ENCODE peak calls at places on chromosome 9, in five cellular contexts. L is left ventricle myocardium inferior; P is CD8-positive, alpha-beta T cell; H is sigmoid colon; G is CD4-positive, CD25-positive, alpha-beta regulatory T cell. O is an unnamed sample.

GRCh38 chr9:104863180-104863883 is 64.6 kb downstream of the ABCA1 start:
- DNase-seq in L (no peak), P (peak; percentile 9), H (no peak), G (peak; percentile 10), O (peak; percentile 85)

GRCh38 chr9:16368425-16369087 is 501.9 kb downstream of the BNC2 start:
- DNase-seq in L (no peak), P (no peak), H (no peak), G (no peak), O (no peak)

GRCh38 chr9:78014776-78015175 is 16.8 kb downstream of the GNAQ start:
- DNase-seq in L (no peak), P (no peak), H (no peak), G (no peak), O (peak; percentile 86)

GRCh38 chr9:127283917-127284316 is 19.3 kb downstream of the GARNL3 start:
- DNase-seq in L (no peak), P (peak; percentile 3), H (no peak), G (no peak), O (peak; percentile 29)

GRCh38 chr9:119003218-119003617 is 366.0 kb downstream of the BRINP1 start:
- DNase-seq in L (no peak), P (no peak), H (no peak), G (no peak), O (no peak)

GRCh38 chr9:12718482-12719026 is 25.4 kb downstream of the TYRP1 start:
- DNase-seq in L (no peak), P (no peak), H (no peak), G (no peak), O (peak; percentile 42)

GRCh38 chr9:31389075-31389474 is 995.4 kb upstream of the ACO1 start:
- DNase-seq in L (no peak), P (no peak), H (no peak), G (no peak), O (no peak)

GRCh38 chr9:127570533-127571111 is 41.5 kb upstream of the STXBP1 start:
- DNase-seq in L (no peak), P (no peak), H (no peak), G (no peak), O (no peak)

GRCh38 chr9:114906922-114907571 is 23.3 kb downstream of the TNFSF8 start:
- DNase-seq in L (no peak), P (no peak), H (no peak), G (no peak), O (peak; percentile 39)

GRCh38 chr9:135392511-135392910 is 87.1 kb upstream of the PPP1R26 start:
- DNase-seq in L (no peak), P (no peak), H (no peak), G (no peak), O (no peak)

GRCh38 chr9:126682928-126683697 is 69.4 kb downstream of the LMX1B start:
- DNase-seq in L (peak; percentile 51), P (no peak), H (no peak), G (no peak), O (peak; percentile 20)

GRCh38 chr9:135835131-135835530 is 72.2 kb downstream of the CAMSAP1 start:
- DNase-seq in L (no peak), P (no peak), H (no peak), G (no peak), O (no peak)

GRCh38 chr9:89454498-89455355 is 43.2 kb downstream of the SEMA4D start:
- DNase-seq in L (no peak), P (no peak), H (no peak), G (no peak), O (no peak)

GRCh38 chr9:13278023-13278367 is 1.5 kb downstream of the MPDZ start:
- DNase-seq in L (no peak), P (no peak), H (no peak), G (no peak), O (peak; percentile 86)

GRCh38 chr9:32550046-32550608 is 2.0 kb upstream of the SMIM27 start:
- DNase-seq in L (no peak), P (no peak), H (no peak), G (no peak), O (peak; percentile 51)

GRCh38 chr9:118963674-118964073 is 405.6 kb downstream of the BRINP1 start:
- DNase-seq in L (no peak), P (no peak), H (no peak), G (no peak), O (no peak)

GRCh38 chr9:32581512-32582143 is 8.7 kb upstream of the NDUFB6 start:
- DNase-seq in L (no peak), P (no peak), H (no peak), G (no peak), O (peak; percentile 73)

GRCh38 chr9:129343697-129344375 is 165.8 kb upstream of the IER5L start:
- DNase-seq in L (peak; percentile 70), P (no peak), H (peak; percentile 91), G (no peak), O (peak; percentile 60)

GRCh38 chr9:137295313-137296213 is 6.5 kb downstream of the NRARP start:
- DNase-seq in L (no peak), P (peak; percentile 37), H (no peak), G (peak; percentile 39), O (no peak)

GRCh38 chr9:111962021-111962420 is 65.4 kb downstream of the UGCG start:
- DNase-seq in L (no peak), P (no peak), H (no peak), G (no peak), O (no peak)

GRCh38 chr9:129346046-129346445 is 168.0 kb upstream of the IER5L start:
- DNase-seq in L (no peak), P (no peak), H (no peak), G (no peak), O (no peak)

GRCh38 chr9:127637322-127637847 is 25.3 kb downstream of the STXBP1 start:
- DNase-seq in L (no peak), P (no peak), H (no peak), G (no peak), O (peak; percentile 67)

GRCh38 chr9:8052991-8053390 is 253.4 kb upstream of the DMAC1 start:
- DNase-seq in L (no peak), P (no peak), H (no peak), G (no peak), O (no peak)

GRCh38 chr9:17987174-17987573 is 408.3 kb downstream of the SH3GL2 start:
- DNase-seq in L (no peak), P (no peak), H (no peak), G (no peak), O (no peak)

GRCh38 chr9:130982636-130983282 is 26.2 kb upstream of the LAMC3 start:
- DNase-seq in L (no peak), P (no peak), H (no peak), G (no peak), O (no peak)

GRCh38 chr9:18297532-18297872 is 176.5 kb upstream of the ADAMTSL1 start:
- DNase-seq in L (no peak), P (no peak), H (no peak), G (no peak), O (no peak)

GRCh38 chr9:112496074-112496722 is 9.6 kb downstream of the KIAA1958 start:
- DNase-seq in L (no peak), P (no peak), H (no peak), G (no peak), O (no peak)

GRCh38 chr9:98867434-98868168 is 60.1 kb downstream of the GALNT12 start:
- DNase-seq in L (peak; percentile 83), P (no peak), H (peak; percentile 93), G (no peak), O (peak; percentile 99)

GRCh38 chr9:14031015-14031414 is 282.9 kb downstream of the NFIB start:
- DNase-seq in L (peak; percentile 26), P (no peak), H (peak; percentile 68), G (no peak), O (peak; percentile 93)

GRCh38 chr9:35682520-35682919 is 7.2 kb downstream of the TPM2 start:
- DNase-seq in L (no peak), P (no peak), H (no peak), G (no peak), O (no peak)

GRCh38 chr9:137221477-137222111 is 446 bp downstream of the RNF208 start:
- DNase-seq in L (no peak), P (no peak), H (no peak), G (no peak), O (no peak)

GRCh38 chr9:98775831-98776441 is 20.4 kb downstream of the ANKS6 start:
- DNase-seq in L (no peak), P (no peak), H (no peak), G (peak; percentile 11), O (peak; percentile 81)

GRCh38 chr9:128892223-128892892 is 10.4 kb downstream of the LRRC8A start:
- DNase-seq in L (peak; percentile 88), P (peak; percentile 37), H (peak; percentile 97), G (no peak), O (peak; percentile 90)

GRCh38 chr9:113598451-113598850 is 134.9 kb downstream of the RGS3 start:
- DNase-seq in L (no peak), P (no peak), H (no peak), G (no peak), O (no peak)
- H3K4me1 ChIP-seq in L (peaks cover 97% of the 10 kb centered on the region), P (no peaks in the 10 kb centered on the region), H (peaks cover 46% of the 10 kb centered on the region), G (peaks cover 3% of the 10 kb centered on the region), O (peaks cover 66% of the 10 kb centered on the region)

GRCh38 chr9:122216138-122216797 is 12.5 kb downstream of the LHX6 start:
- DNase-seq in L (no peak), P (no peak), H (no peak), G (no peak), O (no peak)
- H3K4me1 ChIP-seq in L (peaks cover 42% of the 10 kb centered on the region), P (peaks cover 34% of the 10 kb centered on the region), H (peaks cover 35% of the 10 kb centered on the region), G (peaks cover 30% of the 10 kb centered on the region), O (peaks cover 2% of the 10 kb centered on the region)

DNA sequence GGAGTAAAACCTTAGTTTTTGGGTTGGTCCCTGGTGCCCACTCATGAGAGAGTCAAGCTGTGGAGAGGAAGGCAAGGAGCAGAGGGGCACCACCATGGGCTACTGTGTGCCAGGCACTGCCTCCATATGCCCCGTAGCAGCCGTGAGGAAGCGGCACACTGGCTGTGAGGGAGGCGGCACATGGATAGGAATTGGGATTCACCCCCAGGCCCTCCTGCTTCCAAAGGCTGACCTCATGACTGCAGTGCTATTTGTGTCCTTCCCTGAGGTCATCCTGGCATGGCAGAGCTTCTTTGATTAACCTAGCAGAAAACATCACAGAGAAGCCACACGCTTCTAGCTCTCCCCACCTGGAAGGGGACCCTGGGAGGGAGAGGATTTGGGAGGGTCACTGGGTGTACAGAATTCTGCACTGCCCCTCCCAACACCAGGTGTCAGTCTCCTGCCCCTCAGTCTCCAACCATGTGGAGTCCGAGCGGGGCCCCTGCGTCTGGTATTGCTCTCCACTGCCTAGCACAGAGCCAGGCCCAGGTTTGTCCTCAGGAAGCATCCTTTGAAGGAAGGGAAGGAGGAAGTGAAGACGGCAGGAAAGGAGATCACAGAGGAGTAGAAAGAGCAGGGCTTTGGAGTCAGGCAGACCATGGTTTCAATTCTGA is 109.9 kb downstream of the RGS3 start:
- DNase-seq in L (peak; percentile 32), P (no peak), H (peak; percentile 34), G (no peak), O (no peak)
- H3K4me1 ChIP-seq in L (peaks cover 99% of the 10 kb centered on the region), P (peaks cover 37% of the 10 kb centered on the region), H (peaks cover 14% of the 10 kb centered on the region), G (peaks cover 13% of the 10 kb centered on the region), O (peaks cover 19% of the 10 kb centered on the region)

GRCh38 chr9:133054966-133055365 is 6.8 kb upstream of the CEL start:
- DNase-seq in L (peak; percentile 83), P (no peak), H (no peak), G (no peak), O (peak; percentile 8)
- H3K4me1 ChIP-seq in L (peaks cover 66% of the 10 kb centered on the region), P (peaks cover 37% of the 10 kb centered on the region), H (no peaks in the 10 kb centered on the region), G (peaks cover 29% of the 10 kb centered on the region), O (no peaks in the 10 kb centered on the region)

GRCh38 chr9:93292288-93292615 is 108.3 kb downstream of the WNK2 start:
- DNase-seq in L (no peak), P (no peak), H (no peak), G (no peak), O (no peak)
- H3K4me1 ChIP-seq in L (peaks cover 29% of the 10 kb centered on the region), P (no peaks in the 10 kb centered on the region), H (no peaks in the 10 kb centered on the region), G (no peaks in the 10 kb centered on the region), O (no peaks in the 10 kb centered on the region)